ENCODE peak calls at places on chromosomes 3 and 15, in six cellular contexts. R is AG09319; G is stimulated activated CD8-positive, alpha-beta memory T cell treated with anti-CD3 and anti-CD28 coated beads, Interleukin-7, amount 100 ng/mL, for 1 hour; Z is hypothalamus; J is AG08396; C is Ammon's horn. H is an unnamed sample.

GRCh38 chr3:124229407-124229806 is 237.5 kb upstream of the ROPN1 start:
- DNase-seq in R (no peak), G (no peak), Z (no peak), J (no peak), C (no peak), H (no peak)

GRCh38 chr3:61194892-61195538 is 56.2 kb downstream of the FHIT start:
- DNase-seq in R (no peak), G (no peak), Z (no peak), J (no peak), C (no peak), H (no peak)

GRCh38 chr3:170558417-170558816 is 27.5 kb downstream of the SLC7A14 start:
- DNase-seq in R (no peak), G (no peak), Z (no peak), J (no peak), C (no peak), H (no peak)

GRCh38 chr15:62444104-62445027 is 279.3 kb upstream of the C2CD4B start:
- DNase-seq in R (peak; percentile 89), G (no peak), Z (no peak), J (peak; percentile 80), C (peak; percentile 16), H (peak; percentile 96)

GRCh38 chr3:118980832-118981231 is 53.8 kb downstream of the IGSF11 start:
- DNase-seq in R (no peak), G (no peak), Z (no peak), J (no peak), C (no peak), H (no peak)

GRCh38 chr3:151379083-151379734 is 5.3 kb downstream of the P2RY12 start:
- DNase-seq in R (no peak), G (no peak), Z (no peak), J (no peak), C (peak; percentile 42), H (no peak)

GRCh38 chr15:83794209-83794608 is 140.3 kb downstream of the ADAMTSL3 start:
- DNase-seq in R (no peak), G (no peak), Z (no peak), J (no peak), C (no peak), H (no peak)

GRCh38 chr15:79357566-79357965 is 46.7 kb downstream of the TMED3 start:
- DNase-seq in R (no peak), G (no peak), Z (no peak), J (no peak), C (no peak), H (no peak)

GRCh38 chr3:144624656-144625055 is 653.0 kb downstream of the DIPK2A start:
- DNase-seq in R (no peak), G (no peak), Z (no peak), J (no peak), C (no peak), H (no peak)

GRCh38 chr3:188568750-188569149 is 414.8 kb downstream of the LPP start:
- DNase-seq in R (no peak), G (no peak), Z (no peak), J (no peak), C (no peak), H (no peak)

GRCh38 chr15:27704939-27705514 is 394.1 kb downstream of the OCA2 start:
- DNase-seq in R (no peak), G (no peak), Z (no peak), J (no peak), C (peak; percentile 72), H (no peak)

GRCh38 chr3:35275768-35276167 is 363.6 kb upstream of the ARPP21 start:
- DNase-seq in R (no peak), G (no peak), Z (no peak), J (no peak), C (no peak), H (no peak)

GRCh38 chr3:53142986-53143385 is 12.8 kb upstream of the RFT1 start:
- DNase-seq in R (no peak), G (no peak), Z (no peak), J (no peak), C (peak; percentile 67), H (no peak)

GRCh38 chr3:186425788-186426730 is 64.0 kb upstream of the DGKG start:
- DNase-seq in R (peak; percentile 84), G (no peak), Z (no peak), J (peak; percentile 61), C (no peak), H (no peak)

GRCh38 chr15:42184736-42185135 is 23.4 kb downstream of the VPS39 start:
- DNase-seq in R (no peak), G (no peak), Z (no peak), J (no peak), C (no peak), H (no peak)

GRCh38 chr3:111768571-111769100 is 90.4 kb upstream of the PHLDB2 start:
- DNase-seq in R (peak; percentile 77), G (no peak), Z (no peak), J (peak; percentile 26), C (no peak), H (peak; percentile 69)

GRCh38 chr15:101242160-101242998 is 9.5 kb downstream of the CHSY1 start:
- DNase-seq in R (no peak), G (peak; percentile 18), Z (no peak), J (peak; percentile 28), C (no peak), H (no peak)

GRCh38 chr15:42147431-42147735 is 9.1 kb downstream of the PLA2G4F start:
- DNase-seq in R (no peak), G (no peak), Z (no peak), J (no peak), C (no peak), H (no peak)

GRCh38 chr3:108221403-108221802 is 821 bp downstream of the IFT57 start:
- DNase-seq in R (no peak), G (no peak), Z (no peak), J (no peak), C (no peak), H (no peak)

GRCh38 chr3:126472277-126473006 is 3.2 kb downstream of the ZXDC start:
- DNase-seq in R (peak; percentile 76), G (no peak), Z (peak; percentile 18), J (peak; percentile 76), C (peak; percentile 82), H (peak; percentile 88)

GRCh38 chr3:122101646-122102045 is 46.5 kb downstream of the CD86 start:
- DNase-seq in R (peak; percentile 5), G (no peak), Z (no peak), J (peak; percentile 23), C (peak; percentile 54), H (no peak)

GRCh38 chr3:41224120-41224806 is 25.0 kb downstream of the CTNNB1 start:
- DNase-seq in R (peak; percentile 60), G (no peak), Z (no peak), J (peak; percentile 52), C (no peak), H (peak; percentile 72)

GRCh38 chr3:27387625-27388024 is 18.4 kb upstream of the NEK10 start:
- DNase-seq in R (no peak), G (no peak), Z (no peak), J (no peak), C (no peak), H (no peak)

GRCh38 chr15:33392453-33392852 is 81.7 kb downstream of the RYR3 start:
- DNase-seq in R (no peak), G (no peak), Z (no peak), J (no peak), C (no peak), H (no peak)

GRCh38 chr3:80769683-80770082 is 991.8 kb downstream of the GBE1 start:
- DNase-seq in R (no peak), G (no peak), Z (no peak), J (no peak), C (no peak), H (no peak)

GRCh38 chr3:127747751-127748521 is 74.4 kb downstream of the MGLL start:
- DNase-seq in R (peak; percentile 49), G (no peak), Z (no peak), J (peak; percentile 83), C (no peak), H (peak; percentile 93)

H was measured in GM04503.